ENCODE peak calls at places on chromosomes 1 and 21, in five cellular contexts. M is lower lobe of right lung; L is MM.1S; Q is fibroblast of the aortic adventitia; E is CD8-positive, alpha-beta T cell. D is an unnamed sample.

GRCh38 chr21:44551290-44552015 is at the start of gene KRTAP10-2:
- DNase-seq in M (peak; percentile 28), L (no peak), Q (no peak), E (no peak), D (no peak)

GRCh38 chr21:34983680-34984086 is 65.4 kb downstream of the RUNX1 start:
- DNase-seq in M (no peak), L (peak; percentile 58), Q (peak; percentile 64), E (no peak), D (peak; percentile 29)

GRCh38 chr1:107877749-107878148 is 87.2 kb downstream of the VAV3 start:
- DNase-seq in M (peak; percentile 48), L (no peak), Q (no peak), E (no peak), D (no peak)

GRCh38 chr1:88774151-88774556 is 90.1 kb downstream of the PKN2 start:
- DNase-seq in M (no peak), L (no peak), Q (no peak), E (no peak), D (no peak)

GRCh38 chr1:66985835-66986234 is 61.0 kb downstream of the MIER1 start:
- DNase-seq in M (no peak), L (no peak), Q (no peak), E (no peak), D (no peak)

GRCh38 chr1:174877208-174877673 is 122.5 kb upstream of the CACYBP start:
- DNase-seq in M (no peak), L (no peak), Q (peak; percentile 19), E (no peak), D (no peak)

GRCh38 chr1:226575436-226576390 is 27.1 kb downstream of the STUM start:
- DNase-seq in M (no peak), L (no peak), Q (no peak), E (no peak), D (no peak)

GRCh38 chr1:100502052-100502792 is 35.7 kb upstream of the GPR88 start:
- DNase-seq in M (no peak), L (no peak), Q (no peak), E (no peak), D (no peak)

GRCh38 chr1:156746716-156747631 is 4.5 kb downstream of the HDGF start:
- DNase-seq in M (peak; percentile 94), L (no peak), Q (peak; percentile 95), E (no peak), D (peak; percentile 62)

GRCh38 chr1:114551400-114551799 is 30.0 kb downstream of the BCAS2 start:
- DNase-seq in M (no peak), L (no peak), Q (no peak), E (no peak), D (no peak)

GRCh38 chr1:236507022-236507700 is 16.6 kb upstream of the LGALS8 start:
- DNase-seq in M (no peak), L (no peak), Q (peak; percentile 76), E (no peak), D (no peak)

GRCh38 chr1:237745545-237745944 is 145.2 kb downstream of the ZP4 start:
- DNase-seq in M (no peak), L (no peak), Q (no peak), E (no peak), D (no peak)

GRCh38 chr21:35096959-35097358 is 47.9 kb upstream of the RUNX1 start:
- DNase-seq in M (no peak), L (no peak), Q (no peak), E (no peak), D (no peak)

GRCh38 chr1:54774820-54775498 is 10.6 kb upstream of the PARS2 start:
- DNase-seq in M (no peak), L (peak; percentile 34), Q (peak; percentile 15), E (no peak), D (no peak)

GRCh38 chr1:183097438-183098051 is 74.3 kb downstream of the LAMC1 start:
- DNase-seq in M (no peak), L (no peak), Q (peak; percentile 70), E (no peak), D (no peak)

GRCh38 chr1:218869276-218869675 is 304.4 kb upstream of the LYPLAL1 start:
- DNase-seq in M (no peak), L (no peak), Q (no peak), E (no peak), D (no peak)

GRCh38 chr1:85992756-85993155 is 163.8 kb downstream of the COL24A1 start:
- DNase-seq in M (no peak), L (peak; percentile 83), Q (peak; percentile 64), E (no peak), D (peak; percentile 18)

GRCh38 chr1:179583869-179584268 is 7.8 kb upstream of the TDRD5 start:
- DNase-seq in M (no peak), L (no peak), Q (no peak), E (no peak), D (no peak)

DNA sequence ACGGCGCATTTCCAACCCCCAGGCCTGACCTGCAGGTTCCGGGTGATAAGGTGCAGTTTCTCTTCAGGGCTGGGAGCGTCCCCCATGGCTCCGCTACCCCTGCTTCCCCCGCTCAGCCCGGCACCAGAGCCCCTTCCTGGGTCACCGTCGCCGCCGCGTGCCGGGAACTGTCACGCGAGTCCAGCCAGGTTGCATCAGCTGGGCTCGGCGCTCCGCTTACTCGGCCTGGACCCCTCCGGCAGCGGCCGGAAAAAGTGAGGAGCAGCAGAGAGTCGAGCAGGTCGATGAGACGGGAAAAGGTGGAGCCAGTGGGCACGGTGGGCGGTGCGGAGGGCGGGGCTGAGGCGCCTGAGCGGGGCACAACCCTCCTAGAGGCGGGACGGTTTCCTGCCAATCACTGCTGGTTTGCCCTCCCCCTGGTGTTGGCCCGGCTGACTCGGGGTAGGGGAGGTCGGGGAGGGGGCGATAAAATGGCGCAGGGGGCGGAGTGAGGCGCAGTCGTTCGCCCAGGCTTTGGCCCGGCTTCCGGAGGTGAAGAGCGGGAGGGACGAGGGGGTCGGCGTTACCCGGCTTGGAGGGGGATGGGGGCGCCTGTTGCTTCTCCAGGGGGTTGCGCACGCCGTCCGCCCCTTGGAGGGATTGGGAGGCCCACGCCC is at the start of the genes S100PBP and YARS1:
- DNase-seq in M (peak; percentile 99), L (peak; percentile 98), Q (peak; percentile 97), E (peak; percentile 100), D (peak; percentile 99)
- TF ChIP-seq CTCF in M (peak; percentile 15), L (no peak), Q (no peak), E (no peak), D (no peak)

GRCh38 chr1:6040859-6041415 is 4.8 kb upstream of the KCNAB2 start:
- DNase-seq in M (peak; percentile 55), L (no peak), Q (no peak), E (no peak), D (no peak)

GRCh38 chr1:6039031-6039430 is 6.7 kb upstream of the KCNAB2 start:
- DNase-seq in M (no peak), L (no peak), Q (no peak), E (no peak), D (no peak)

GRCh38 chr1:6040444-6040843 is 5.2 kb upstream of the KCNAB2 start:
- DNase-seq in M (no peak), L (no peak), Q (no peak), E (no peak), D (no peak)

GRCh38 chr1:6043561-6043960 is 2.1 kb upstream of the KCNAB2 start:
- DNase-seq in M (no peak), L (no peak), Q (no peak), E (no peak), D (no peak)

GRCh38 chr1:6041432-6042062 is 4.1 kb upstream of the KCNAB2 start:
- DNase-seq in M (peak; percentile 70), L (no peak), Q (no peak), E (no peak), D (peak; percentile 59)
- TF ChIP-seq CTCF in M (peak; percentile 47), L (peak; percentile 41), Q (peak; percentile 44), E (peak; percentile 53), D (peak; percentile 38)

GRCh38 chr21:16752109-16752508 is 760.7 kb upstream of the CXADR start:
- DNase-seq in M (no peak), L (no peak), Q (peak; percentile 27), E (no peak), D (no peak)
- TF ChIP-seq CTCF in M (no peak), L (no peak), Q (no peak), E (no peak), D (no peak)

GRCh38 chr21:37059181-37059580 is 13.7 kb downstream of the PIGP start:
- DNase-seq in M (no peak), L (no peak), Q (no peak), E (no peak), D (no peak)

GRCh38 chr21:37057614-37058013 is 15.3 kb downstream of the PIGP start:
- DNase-seq in M (no peak), L (no peak), Q (no peak), E (no peak), D (no peak)

GRCh38 chr21:37062592-37062933 is 10.3 kb downstream of the PIGP start:
- DNase-seq in M (no peak), L (no peak), Q (no peak), E (no peak), D (no peak)

GRCh38 chr21:37061926-37062591 is 10.8 kb downstream of the PIGP start:
- DNase-seq in M (no peak), L (no peak), Q (peak; percentile 41), E (no peak), D (no peak)

GRCh38 chr21:37060296-37060695 is 12.6 kb downstream of the PIGP start:
- DNase-seq in M (no peak), L (no peak), Q (peak; percentile 86), E (no peak), D (no peak)
- TF ChIP-seq CTCF in M (no peak), L (no peak), Q (peak; percentile 32), E (no peak), D (no peak)

DNA sequence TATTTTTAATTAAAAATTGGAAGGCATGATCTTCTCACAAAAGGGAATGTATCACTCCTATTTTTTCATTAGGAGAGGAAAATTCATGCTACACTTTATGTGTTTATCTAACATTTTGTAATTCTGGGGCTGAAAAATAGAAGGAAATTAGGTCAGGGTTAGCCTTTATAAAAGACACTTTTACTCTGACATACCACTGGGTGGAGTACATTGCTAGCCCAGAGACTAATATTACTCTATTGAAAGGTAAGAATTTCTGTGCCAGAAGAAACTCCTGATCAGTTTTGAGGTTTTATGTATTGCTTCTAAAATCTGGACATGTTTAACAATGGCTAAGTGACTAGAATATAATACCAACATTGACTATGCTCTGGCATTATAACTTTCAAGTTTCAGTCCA is 724.6 kb downstream of the USP25 start:
- DNase-seq in M (no peak), L (peak; percentile 15), Q (peak; percentile 48), E (no peak), D (no peak)
- TF ChIP-seq CTCF in M (no peak), L (peak; percentile 22), Q (peak; percentile 53), E (no peak), D (no peak)

GRCh38 chr21:45940621-45941337 is 40.8 kb upstream of the COL6A1 start:
- DNase-seq in M (no peak), L (no peak), Q (no peak), E (no peak), D (no peak)
- TF ChIP-seq CTCF in M (no peak), L (no peak), Q (no peak), E (no peak), D (no peak)